ENCODE peak calls at places on chromosomes 16 and 17, in six cellular contexts. G, J, T, Z, M and N are unnamed samples.

GRCh38 chr17:29163563-29163962 is 16.6 kb downstream of the MYO18A start:
- DNase-seq in T (no peak), J (no peak), Z (no peak), G (no peak), M (no peak), N (no peak)

GRCh38 chr16:86991679-86992078 is 325.5 kb downstream of the C16orf95 start:
- DNase-seq in J (no peak), Z (no peak), M (peak; percentile 66), T (no peak), G (no peak), N (no peak)

GRCh38 chr16:54290203-54291106 is 3.9 kb upstream of the IRX3 start:
- DNase-seq in G (no peak), M (no peak), Z (no peak), J (no peak), T (no peak), N (no peak)

GRCh38 chr17:72560303-72561247 is 439.8 kb downstream of the SOX9 start:
- DNase-seq in Z (peak; percentile 12), T (peak; percentile 12), G (peak; percentile 7), M (peak; percentile 83), J (peak; percentile 61), N (peak; percentile 18)

GRCh38 chr17:77959216-77959925 is 868 bp downstream of the TNRC6C start:
- DNase-seq in T (no peak), M (peak; percentile 26), Z (peak; percentile 17), J (no peak), G (peak; percentile 2), N (peak; percentile 28)

GRCh38 chr16:74107795-74108610 is 188.6 kb upstream of the PSMD7 start:
- DNase-seq in G (no peak), Z (peak; percentile 13), J (peak; percentile 46), T (no peak), M (no peak), N (no peak)

GRCh38 chr17:35896011-35896587 is 15.9 kb upstream of the CCL5 start:
- DNase-seq in G (no peak), J (no peak), T (no peak), Z (no peak), M (no peak), N (peak; percentile 50)

GRCh38 chr17:78133971-78134898 is 3.7 kb downstream of the TMC8 start:
- DNase-seq in M (no peak), G (peak; percentile 62), T (peak; percentile 60), J (peak; percentile 40), Z (peak; percentile 39), N (peak; percentile 81)

GRCh38 chr17:21285164-21286065 is 904 bp downstream of the MAP2K3 start:
- DNase-seq in M (no peak), Z (peak; percentile 26), J (no peak), T (no peak), G (no peak), N (no peak)

GRCh38 chr16:89411335-89411850 is 79.0 kb downstream of the ANKRD11 start:
- DNase-seq in G (no peak), J (no peak), Z (no peak), M (no peak), T (no peak), N (no peak)

GRCh38 chr17:48483004-48483403 is 47.8 kb downstream of the HOXB1 start:
- DNase-seq in G (no peak), T (no peak), J (no peak), M (no peak), Z (no peak), N (no peak)

GRCh38 chr16:84511821-84512220 is 7.4 kb upstream of the MEAK7 start:
- DNase-seq in Z (no peak), M (no peak), T (no peak), J (no peak), G (no peak), N (no peak)

GRCh38 chr16:24499193-24499814 is 40.1 kb upstream of the RBBP6 start:
- DNase-seq in G (no peak), M (peak; percentile 29), J (peak; percentile 41), T (no peak), Z (no peak), N (no peak)

GRCh38 chr16:73878616-73879015 is 418.0 kb upstream of the PSMD7 start:
- DNase-seq in M (peak; percentile 62), G (no peak), J (no peak), Z (no peak), T (no peak), N (no peak)

GRCh38 chr16:4646773-4647660 is 22.4 kb downstream of the MGRN1 start:
- DNase-seq in Z (no peak), M (no peak), J (no peak), T (no peak), G (no peak), N (no peak)

GRCh38 chr16:84294196-84295142 is at the start of gene WFDC1:
- DNase-seq in T (no peak), J (no peak), M (peak; percentile 47), Z (no peak), G (no peak), N (no peak)

GRCh38 chr17:50636804-50637195 is 2.1 kb downstream of the ABCC3 start:
- DNase-seq in G (no peak), J (no peak), T (no peak), M (no peak), Z (no peak), N (no peak)

GRCh38 chr17:10875984-10876555 is 38.2 kb upstream of the PIRT start:
- DNase-seq in M (peak; percentile 36), J (peak; percentile 68), G (no peak), Z (no peak), T (no peak), N (peak; percentile 6)

GRCh38 chr16:31458073-31458834 is 1.0 kb upstream of the ARMC5 start:
- DNase-seq in G (peak; percentile 28), T (no peak), J (no peak), Z (peak; percentile 37), M (no peak), N (peak; percentile 75)

GRCh38 chr17:13209091-13209490 is 191.3 kb upstream of the ELAC2 start:
- DNase-seq in T (no peak), G (no peak), Z (no peak), J (no peak), M (no peak), N (no peak)

GRCh38 chr17:13346081-13346533 is 255.6 kb downstream of the HS3ST3A1 start:
- DNase-seq in J (no peak), T (no peak), M (peak; percentile 71), Z (no peak), G (no peak), N (no peak)

GRCh38 chr16:30488764-30489595 is 16.4 kb downstream of the ITGAL start:
- DNase-seq in T (no peak), M (no peak), J (no peak), Z (no peak), G (no peak), N (no peak)

GRCh38 chr17:4182043-4182442 is 39.0 kb downstream of the CYB5D2 start:
- DNase-seq in G (no peak), M (no peak), J (no peak), Z (no peak), T (no peak), N (no peak)

GRCh38 chr17:34578016-34578415 is 1.4 kb upstream of the TMEM132E start:
- DNase-seq in J (no peak), M (no peak), G (no peak), T (no peak), Z (no peak), N (no peak)

GRCh38 chr16:3188925-3189825 is 1.2 kb downstream of the OR1F1 start:
- DNase-seq in Z (no peak), J (peak; percentile 55), T (no peak), M (no peak), G (no peak), N (peak; percentile 89)

GRCh38 chr17:50196826-50197225 is 4.6 kb downstream of the COL1A1 start:
- DNase-seq in M (no peak), J (no peak), Z (no peak), G (no peak), T (no peak), N (no peak)

GRCh38 chr17:54976316-54976715 is 7.8 kb downstream of the STXBP4 start:
- DNase-seq in J (no peak), M (no peak), T (no peak), G (no peak), Z (no peak), N (peak; percentile 3)

GRCh38 chr17:81337449-81337848 is 42.3 kb upstream of the SLC38A10 start:
- DNase-seq in M (no peak), G (no peak), T (no peak), Z (no peak), J (no peak), N (no peak)

GRCh38 chr17:2064980-2065785 is 10.3 kb downstream of the HIC1 start:
- DNase-seq in G (no peak), T (no peak), J (no peak), M (no peak), Z (no peak), N (no peak)

GRCh38 chr17:45771473-45771959 is 12.6 kb upstream of the CRHR1 start:
- DNase-seq in T (no peak), Z (no peak), G (no peak), J (no peak), M (no peak), N (no peak)

GRCh38 chr17:37131670-37132620 is 183.2 kb downstream of the AATF start:
- DNase-seq in M (no peak), G (no peak), J (no peak), Z (no peak), T (no peak), N (no peak)

GRCh38 chr16:11001611-11002010 is 57.2 kb downstream of the CLEC16A start:
- DNase-seq in G (no peak), T (no peak), Z (no peak), M (no peak), J (no peak), N (no peak)

GRCh38 chr17:78787444-78787843 is 5.4 kb upstream of the CYTH1 start:
- DNase-seq in Z (no peak), T (no peak), M (no peak), J (no peak), G (no peak), N (no peak)

GRCh38 chr17:63033142-63033541 is 67.1 kb downstream of the TANC2 start:
- DNase-seq in G (no peak), M (no peak), T (no peak), Z (no peak), J (no peak), N (no peak)

GRCh38 chr16:78821335-78821734 is 721.9 kb downstream of the WWOX start:
- DNase-seq in T (no peak), J (no peak), M (no peak), Z (no peak), G (no peak), N (no peak)

GRCh38 chr16:47139561-47140185 is 4.1 kb downstream of the NETO2 start:
- DNase-seq in Z (no peak), M (no peak), T (no peak), J (no peak), G (no peak), N (no peak)

GRCh38 chr17:61455754-61456681 is 3.8 kb downstream of the TBX4 start:
- DNase-seq in G (no peak), J (no peak), M (peak; percentile 65), Z (no peak), T (no peak), N (no peak)

GRCh38 chr17:50129946-50130777 is at the start of gene SAMD14:
- DNase-seq in Z (peak; percentile 30), M (peak; percentile 87), G (no peak), J (peak; percentile 30), T (no peak), N (peak; percentile 50)

GRCh38 chr16:52070341-52071057 is 476.4 kb downstream of the TOX3 start:
- DNase-seq in G (no peak), T (no peak), Z (no peak), M (no peak), J (no peak), N (no peak)